ENCODE peak calls at places on chromosomes 16 and 17, in seven cellular contexts. E is breast epithelium, P is adrenal gland, L is endothelial cell of umbilical vein, Q is lower leg skin, X is gastrocnemius medialis, G is stomach. S is an unnamed sample.

GRCh38 chr17:8145811-8146210 is 6.4 kb downstream of the PER1 start:
- DNase-seq in L (no peak), G (no peak), Q (no peak), P (no peak), X (no peak), E (no peak), S (no peak)

GRCh38 chr16:879461-879861 is 78.9 kb upstream of the GNG13 start:
- DNase-seq in Q (no peak), G (no peak), E (no peak), X (no peak), P (no peak), L (no peak), S (no peak)

GRCh38 chr16:80936410-80936809 is 70.3 kb downstream of the CMC2 start:
- DNase-seq in Q (no peak), X (no peak), P (no peak), E (no peak), L (peak), G (no peak), S (no peak)

GRCh38 chr16:30084816-30085159 is 6.9 kb downstream of the TBX6 start:
- DNase-seq in Q (no peak), G (no peak), P (peak), E (no peak), L (no peak), X (no peak), S (no peak)

GRCh38 chr17:39632153-39632941 is 4.6 kb upstream of the STARD3 start:
- DNase-seq in E (no peak), L (no peak), Q (no peak), P (no peak), G (peak), X (no peak), S (no peak)

GRCh38 chr17:82798752-82799151 is 41.1 kb downstream of the ZNF750 start:
- DNase-seq in Q (no peak), G (no peak), L (no peak), X (no peak), E (no peak), P (no peak), S (no peak)

GRCh38 chr16:65409505-65409904 is 287.6 kb upstream of the CDH11 start:
- DNase-seq in E (no peak), L (peak), G (no peak), X (no peak), Q (no peak), P (no peak), S (no peak)

GRCh38 chr17:79500738-79501533 is 109.9 kb downstream of the RBFOX3 start:
- DNase-seq in L (no peak), Q (no peak), P (no peak), E (no peak), G (no peak), X (no peak), S (no peak)

GRCh38 chr17:73311428-73311780 is 397 bp downstream of the CDC42EP4 start:
- DNase-seq in E (no peak), L (no peak), P (no peak), G (no peak), X (no peak), Q (no peak), S (no peak)

GRCh38 chr16:69917739-69918138 is 33.4 kb upstream of the CLEC18A start:
- DNase-seq in X (peak), Q (no peak), G (no peak), E (no peak), P (peak), L (peak), S (peak)

GRCh38 chr16:4682616-4683254 is 10.6 kb upstream of the NUDT16L1 start:
- DNase-seq in X (no peak), E (peak), P (peak), G (peak), Q (no peak), L (no peak), S (no peak)

GRCh38 chr17:57627591-57627990 is 117.5 kb downstream of the CCDC182 start:
- DNase-seq in G (no peak), Q (no peak), L (no peak), P (no peak), X (no peak), E (no peak), S (no peak)

DNA sequence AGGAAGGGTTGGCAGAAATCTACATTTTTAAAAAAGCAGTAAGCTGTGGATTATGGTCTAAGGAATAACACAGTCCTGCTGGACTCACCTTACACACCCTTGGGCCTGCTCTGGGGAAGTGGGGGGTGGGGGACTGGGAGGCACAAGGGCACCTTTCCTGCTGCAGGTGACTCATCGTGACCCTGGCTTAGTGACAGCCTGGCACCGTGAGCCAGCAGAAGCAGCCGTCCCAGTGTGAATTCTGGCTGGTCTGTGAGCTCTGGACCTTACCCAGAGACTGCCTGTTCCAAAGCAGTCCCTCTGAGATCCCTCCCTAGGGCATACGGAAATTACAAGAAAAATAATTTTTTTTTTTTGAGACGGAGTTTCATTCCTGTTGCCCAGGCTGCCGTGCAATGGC is 4.2 kb upstream of the CRK start:
- DNase-seq in P (peak), L (peak), E (peak), X (peak), Q (peak), G (peak), S (peak)
- TF ChIP-seq POLR2A in P (no peak), L (no peak), E (no peak), X (peak), Q (no peak), G (no peak), S (no peak)

GRCh38 chr17:81703747-81704654 is 834 bp downstream of the MRPL12 start:
- DNase-seq in X (no peak), L (no peak), Q (no peak), P (no peak), G (no peak), E (no peak), S (no peak)
- TF ChIP-seq POLR2A in X (no peak), L (no peak), Q (no peak), P (no peak), G (no peak), E (no peak), S (no peak)

GRCh38 chr16:57213462-57213861 is 27.3 kb downstream of the RSPRY1 start:
- DNase-seq in G (no peak), L (no peak), P (no peak), E (no peak), Q (no peak), X (no peak), S (no peak)
- TF ChIP-seq POLR2A in G (no peak), L (no peak), P (no peak), E (no peak), Q (no peak), X (no peak), S (no peak)

DNA sequence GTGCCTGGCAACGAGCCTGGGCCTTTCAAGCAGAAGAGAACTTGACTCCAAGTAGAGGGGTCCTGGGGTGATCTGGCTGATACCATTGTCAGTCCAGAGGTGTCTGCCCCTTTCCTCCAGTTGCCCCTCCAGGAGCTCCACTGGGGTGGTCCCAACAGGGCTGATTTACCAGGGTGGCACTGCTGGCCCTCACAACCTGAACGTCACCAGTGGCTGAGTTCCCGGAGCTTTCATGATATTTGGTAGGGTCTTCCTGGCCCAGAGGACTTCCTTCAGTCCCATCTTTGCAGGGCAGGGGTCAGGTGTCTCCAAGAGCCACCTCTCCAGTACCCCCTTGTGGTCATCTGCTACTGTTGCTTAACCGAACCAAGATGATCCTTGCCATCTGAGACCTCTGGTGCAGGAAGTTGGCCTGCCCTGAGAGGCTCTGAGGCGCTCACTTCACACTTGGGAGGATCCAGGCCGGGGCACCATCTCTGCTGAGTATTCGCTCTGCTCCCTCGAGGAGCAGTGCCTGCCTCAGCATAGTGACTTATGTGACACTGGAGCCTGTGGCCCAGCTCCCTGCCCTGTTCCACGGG is 3.5 kb downstream of the LIMD2 start:
- DNase-seq in X (no peak), E (no peak), L (peak), G (peak), P (no peak), Q (no peak), S (no peak)
- TF ChIP-seq POLR2A in X (no peak), E (no peak), L (peak), G (no peak), P (no peak), Q (no peak), S (no peak)

DNA sequence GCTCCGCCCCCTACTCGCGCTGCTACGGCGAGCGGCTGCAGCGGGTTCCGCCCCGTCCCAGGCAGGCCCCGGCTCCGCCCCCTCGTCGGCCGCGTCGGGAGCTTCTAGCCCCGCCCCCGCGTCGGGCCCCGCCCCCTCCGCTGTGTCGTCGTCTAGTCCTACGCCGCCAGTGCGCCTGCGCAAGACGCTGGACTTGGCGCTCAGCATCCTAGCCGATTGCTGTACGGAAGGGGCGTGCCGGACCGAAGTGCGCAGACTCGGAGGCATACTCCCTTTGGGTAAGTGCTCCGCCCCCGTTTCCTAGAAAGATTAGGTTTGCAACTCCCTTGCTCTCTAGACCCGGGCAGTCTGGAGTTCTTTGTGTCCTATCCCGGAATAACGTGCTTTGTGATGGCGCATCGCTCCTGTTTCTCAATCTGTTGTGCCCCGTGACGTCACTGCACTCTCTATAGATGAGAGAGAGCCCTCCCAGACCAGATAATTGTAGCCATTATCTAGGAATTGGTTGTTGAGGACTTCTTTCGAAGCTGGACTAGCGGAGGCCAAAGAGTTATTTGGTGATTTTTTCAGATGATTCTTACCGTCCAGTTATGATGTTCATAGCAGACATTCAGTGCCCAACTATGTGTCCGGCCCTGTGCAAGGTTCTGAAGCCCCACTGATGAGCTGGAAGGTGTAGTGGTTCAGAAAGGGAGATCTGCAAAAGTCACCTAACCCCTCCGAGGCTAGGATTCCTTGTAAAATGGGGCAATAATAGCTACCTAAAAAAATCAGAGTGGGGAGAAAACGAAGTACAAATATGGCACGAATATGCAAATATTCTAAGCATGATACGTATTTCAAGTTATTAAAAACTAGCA is 651 bp downstream of the ARMC5 start:
- DNase-seq in G (peak), L (peak), X (peak), E (peak), P (peak), Q (peak), S (peak)
- TF ChIP-seq POLR2A in G (no peak), L (peak), X (no peak), E (no peak), P (no peak), Q (no peak), S (peak)

GRCh38 chr17:28747046-28747691 is 3.4 kb downstream of the TRAF4 start:
- DNase-seq in P (peak), G (peak), X (no peak), L (peak), Q (no peak), E (peak), S (no peak)
- TF ChIP-seq POLR2A in P (no peak), G (no peak), X (no peak), L (no peak), Q (no peak), E (no peak), S (no peak)

GRCh38 chr17:80504671-80505413 is 28.4 kb upstream of the NPTX1 start:
- DNase-seq in E (no peak), P (no peak), X (no peak), Q (no peak), L (no peak), G (no peak), S (peak)
- TF ChIP-seq POLR2A in E (no peak), P (no peak), X (no peak), Q (no peak), L (no peak), G (no peak), S (no peak)

DNA sequence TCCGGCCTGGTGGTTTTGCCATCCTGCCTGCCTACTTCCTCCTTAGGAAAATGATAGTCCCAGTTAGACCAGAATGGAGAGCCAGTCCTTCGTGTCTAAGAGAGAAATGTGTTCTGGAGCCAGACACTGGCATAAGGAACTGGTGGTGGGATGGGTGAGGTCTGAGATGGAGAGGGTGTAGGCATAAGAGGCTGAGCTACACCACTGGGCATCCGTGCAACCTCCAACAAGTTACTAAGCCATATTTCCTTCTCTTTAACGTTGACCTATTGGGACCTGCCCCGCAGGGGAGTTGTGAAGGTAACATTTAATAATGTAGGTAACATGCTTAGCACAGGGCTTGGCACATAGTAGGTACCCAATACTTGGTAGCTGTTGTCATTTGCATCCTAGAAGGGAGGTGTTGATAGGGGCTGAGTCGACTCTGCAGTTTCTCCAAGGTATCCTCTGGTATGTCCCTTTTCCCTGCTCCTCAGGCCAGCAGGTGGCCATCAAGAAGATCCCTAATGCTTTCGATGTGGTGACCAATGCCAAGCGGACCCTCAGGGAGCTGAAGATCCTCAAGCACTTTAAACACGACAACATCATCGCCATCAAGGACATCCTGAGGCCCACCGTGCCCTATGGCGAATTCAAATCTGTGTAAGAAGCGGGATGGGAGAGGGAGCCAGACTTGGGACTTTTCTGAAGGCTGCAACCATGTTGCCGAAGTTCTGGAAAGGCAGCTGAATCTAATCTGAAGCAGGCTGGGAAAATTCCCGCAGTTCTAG is 1.2 kb downstream of the MAPK7 start:
- DNase-seq in Q (no peak), P (peak), E (peak), X (no peak), L (no peak), G (no peak), S (no peak)
- TF ChIP-seq POLR2A in Q (no peak), P (no peak), E (no peak), X (no peak), L (no peak), G (no peak), S (no peak)

S was measured in H54.